ENCODE peak calls at places on chromosomes 16 and 17, in six cellular contexts. I, D, C, H, G and K are unnamed samples.

GRCh38 chr17:48492401-48493298 is 38.2 kb downstream of the HOXB1 start:
- DNase-seq in I (no peak), D (peak), C (peak), H (no peak), G (peak), K (no peak)

GRCh38 chr17:82204831-82205719 is 7.6 kb downstream of the CCDC57 start:
- DNase-seq in I (no peak), D (no peak), C (peak), H (peak), G (no peak), K (peak)

GRCh38 chr17:29565643-29566472 is 979 bp downstream of the ABHD15 start:
- DNase-seq in I (no peak), D (no peak), C (no peak), H (no peak), G (peak), K (no peak)

GRCh38 chr16:47035436-47035835 is 62.0 kb upstream of the DNAJA2 start:
- DNase-seq in I (no peak), D (no peak), C (no peak), H (no peak), G (no peak), K (no peak)

GRCh38 chr16:87958632-87959031 is 7.4 kb downstream of the BANP start:
- DNase-seq in I (no peak), D (no peak), C (no peak), H (no peak), G (no peak), K (no peak)

GRCh38 chr16:28167221-28167620 is 44.5 kb downstream of the XPO6 start:
- DNase-seq in I (no peak), D (no peak), C (no peak), H (no peak), G (no peak), K (no peak)

GRCh38 chr17:59963738-59964454 is 644 bp downstream of the RNFT1 start:
- DNase-seq in I (peak), D (no peak), C (peak), H (peak), G (peak), K (peak)

GRCh38 chr17:20952183-20952582 is 90.6 kb downstream of the USP22 start:
- DNase-seq in I (no peak), D (no peak), C (no peak), H (no peak), G (peak), K (no peak)

GRCh38 chr17:43554857-43555256 is 8.7 kb upstream of the ETV4 start:
- DNase-seq in I (no peak), D (no peak), C (no peak), H (no peak), G (no peak), K (no peak)

GRCh38 chr16:13480801-13481200 is 439.2 kb upstream of the ERCC4 start:
- DNase-seq in I (no peak), D (no peak), C (no peak), H (no peak), G (no peak), K (no peak)